ENCODE peak calls at places on chromosomes 6 and 20, in four cellular contexts. One of them, this sample, is unnamed.

GRCh38 chr6:87378947-87379346 is 28.8 kb upstream of the CFAP206 start:
- DNase-seq in K562: no peak
- DNase-seq in HCT116: no peak
- DNase-seq in H1: no peak
- DNase-seq in this sample: no peak

GRCh38 chr20:24950128-24950835 is 1.2 kb downstream of the CST7 start:
- DNase-seq in K562: no peak
- DNase-seq in HCT116: no peak
- DNase-seq in H1: peak
- DNase-seq in this sample: no peak

GRCh38 chr6:34151321-34152041 is 5.6 kb upstream of the GRM4 start:
- DNase-seq in K562: no peak
- DNase-seq in HCT116: no peak
- DNase-seq in H1: peak
- DNase-seq in this sample: no peak

GRCh38 chr6:7633361-7633760 is 43.4 kb downstream of the SNRNP48 start:
- DNase-seq in K562: no peak
- DNase-seq in HCT116: no peak
- DNase-seq in H1: no peak
- DNase-seq in this sample: no peak

GRCh38 chr6:22892452-22892851 is 323.1 kb downstream of the HDGFL1 start:
- DNase-seq in K562: no peak
- DNase-seq in HCT116: no peak
- DNase-seq in H1: no peak
- DNase-seq in this sample: no peak

GRCh38 chr6:117270121-117270959 is 5.0 kb downstream of the VGLL2 start:
- DNase-seq in K562: no peak
- DNase-seq in HCT116: no peak
- DNase-seq in H1: peak
- DNase-seq in this sample: no peak

GRCh38 chr6:133160531-133160930 is 80.6 kb upstream of the EYA4 start:
- DNase-seq in K562: no peak
- DNase-seq in HCT116: no peak
- DNase-seq in H1: no peak
- DNase-seq in this sample: no peak

GRCh38 chr20:34771680-34772081 is 53.8 kb downstream of the NCOA6 start:
- DNase-seq in K562: no peak
- DNase-seq in HCT116: no peak
- DNase-seq in H1: no peak
- DNase-seq in this sample: no peak

GRCh38 chr20:44704551-44704971 is 10.6 kb upstream of the CCN5 start:
- DNase-seq in K562: no peak
- DNase-seq in HCT116: no peak
- DNase-seq in H1: no peak
- DNase-seq in this sample: no peak

GRCh38 chr6:63904844-63905243 is 269.2 kb downstream of the PHF3 start:
- DNase-seq in K562: no peak
- DNase-seq in HCT116: no peak
- DNase-seq in H1: no peak
- DNase-seq in this sample: no peak

GRCh38 chr6:129133770-129134192 is 250.8 kb downstream of the LAMA2 start:
- DNase-seq in K562: no peak
- DNase-seq in HCT116: no peak
- DNase-seq in H1: no peak
- DNase-seq in this sample: no peak

GRCh38 chr6:165804331-165805066 is 141.5 kb upstream of the PDE10A start:
- DNase-seq in K562: no peak
- DNase-seq in HCT116: no peak
- DNase-seq in H1: peak
- DNase-seq in this sample: no peak

GRCh38 chr20:11799131-11799800 is 118.4 kb upstream of the BTBD3 start:
- DNase-seq in K562: no peak
- DNase-seq in HCT116: no peak
- DNase-seq in H1: no peak
- DNase-seq in this sample: no peak

GRCh38 chr6:44151348-44152108 is 7.1 kb upstream of the CAPN11 start:
- DNase-seq in K562: peak
- DNase-seq in HCT116: peak
- DNase-seq in H1: peak
- DNase-seq in this sample: peak

GRCh38 chr20:31663838-31664695 is 26.4 kb downstream of the COX4I2 start:
- DNase-seq in K562: no peak
- DNase-seq in HCT116: no peak
- DNase-seq in H1: no peak
- DNase-seq in this sample: peak

GRCh38 chr6:25645916-25646315 is 6.1 kb upstream of the SCGN start:
- DNase-seq in K562: no peak
- DNase-seq in HCT116: no peak
- DNase-seq in H1: no peak
- DNase-seq in this sample: peak

GRCh38 chr6:140078552-140079126 is 704.2 kb upstream of the CITED2 start:
- DNase-seq in K562: no peak
- DNase-seq in HCT116: no peak
- DNase-seq in H1: no peak
- DNase-seq in this sample: no peak

GRCh38 chr6:147826698-147827097 is 318.2 kb downstream of the SAMD5 start:
- DNase-seq in K562: no peak
- DNase-seq in HCT116: no peak
- DNase-seq in H1: no peak
- DNase-seq in this sample: no peak

GRCh38 chr20:32456869-32457421 is 98.8 kb downstream of the ASXL1 start:
- DNase-seq in K562: no peak
- DNase-seq in HCT116: no peak
- DNase-seq in H1: peak
- DNase-seq in this sample: no peak

GRCh38 chr6:79546186-79546585 is 9.0 kb upstream of the LCA5 start:
- DNase-seq in K562: no peak
- DNase-seq in HCT116: no peak
- DNase-seq in H1: no peak
- DNase-seq in this sample: no peak
- TF ChIP-seq FOSL1 in K562: no peak
- TF ChIP-seq FOSL1 in HCT116: no peak
- TF ChIP-seq FOSL1 in H1: no peak
- TF ChIP-seq FOSL1 in this sample: no peak

GRCh38 chr20:1180949-1181348 is 3.8 kb downstream of the TMEM74B start:
- DNase-seq in K562: no peak
- DNase-seq in HCT116: no peak
- DNase-seq in H1: no peak
- DNase-seq in this sample: no peak
- TF ChIP-seq FOSL1 in K562: no peak
- TF ChIP-seq FOSL1 in HCT116: no peak
- TF ChIP-seq FOSL1 in H1: no peak
- TF ChIP-seq FOSL1 in this sample: no peak

GRCh38 chr6:131792091-131792496 is 15.7 kb upstream of the ENPP1 start:
- DNase-seq in K562: no peak
- DNase-seq in HCT116: no peak
- DNase-seq in H1: no peak
- DNase-seq in this sample: peak

GRCh38 chr6:131787079-131787478 is 20.7 kb upstream of the ENPP1 start:
- DNase-seq in K562: no peak
- DNase-seq in HCT116: no peak
- DNase-seq in H1: no peak
- DNase-seq in this sample: peak

GRCh38 chr6:131787955-131788712 is 19.7 kb upstream of the ENPP1 start:
- DNase-seq in K562: no peak
- DNase-seq in HCT116: no peak
- DNase-seq in H1: no peak
- DNase-seq in this sample: peak

GRCh38 chr6:131784561-131784960 is 23.3 kb upstream of the ENPP1 start:
- DNase-seq in K562: no peak
- DNase-seq in HCT116: no peak
- DNase-seq in H1: no peak
- DNase-seq in this sample: no peak

GRCh38 chr6:131789219-131789618 is 18.6 kb upstream of the ENPP1 start:
- DNase-seq in K562: no peak
- DNase-seq in HCT116: no peak
- DNase-seq in H1: no peak
- DNase-seq in this sample: no peak
- TF ChIP-seq FOSL1 in K562: no peak
- TF ChIP-seq FOSL1 in HCT116: no peak
- TF ChIP-seq FOSL1 in H1: no peak
- TF ChIP-seq FOSL1 in this sample: no peak

GRCh38 chr6:162940426-162940825 is 212.7 kb downstream of the PACRG start:
- DNase-seq in K562: no peak
- DNase-seq in HCT116: no peak
- DNase-seq in H1: no peak
- DNase-seq in this sample: no peak

DNA sequence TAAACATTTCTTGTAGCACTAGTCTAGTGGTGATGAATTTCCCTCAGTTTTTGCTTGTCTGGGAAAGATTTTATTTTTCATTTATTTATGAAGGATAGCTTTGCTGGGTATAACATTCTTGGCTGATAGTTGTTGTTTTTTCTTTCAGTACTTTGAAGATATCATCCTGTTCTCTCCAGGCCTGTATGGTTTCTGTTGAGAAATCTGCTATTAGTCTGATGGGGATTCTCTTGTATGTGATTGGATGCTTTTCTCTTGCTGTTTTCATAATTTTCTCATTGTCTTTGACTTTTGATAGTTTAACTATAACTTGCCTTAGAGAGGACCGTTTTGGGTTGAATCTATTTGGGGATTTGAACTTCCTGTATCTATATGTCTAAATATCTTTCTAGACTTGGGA is 207.1 kb downstream of the PACRG start:
- DNase-seq in K562: no peak
- DNase-seq in HCT116: no peak
- DNase-seq in H1: no peak
- DNase-seq in this sample: no peak
- TF ChIP-seq FOSL1 in K562: no peak
- TF ChIP-seq FOSL1 in HCT116: no peak
- TF ChIP-seq FOSL1 in H1: no peak
- TF ChIP-seq FOSL1 in this sample: no peak

DNA sequence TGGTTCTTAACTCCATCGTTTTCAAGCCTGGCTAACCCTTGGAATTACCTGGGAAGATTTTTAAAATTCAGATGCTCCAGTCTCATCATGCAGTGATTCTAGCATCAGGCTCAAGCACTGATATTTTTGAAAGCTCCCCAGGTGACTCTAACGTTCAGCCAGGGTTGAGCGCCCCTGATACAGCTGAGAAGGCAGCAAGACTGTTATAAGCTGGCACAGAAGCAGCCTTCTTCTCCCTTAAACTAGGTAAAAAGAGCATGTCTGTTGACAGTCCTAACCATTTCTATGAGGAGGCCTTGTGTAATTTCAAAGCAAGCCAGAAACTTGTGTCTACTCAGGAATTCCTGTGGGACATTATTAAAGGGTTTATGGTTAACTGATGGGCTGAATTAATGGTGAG is 141.8 kb downstream of the PDE7B start:
- DNase-seq in K562: no peak
- DNase-seq in HCT116: no peak
- DNase-seq in H1: no peak
- DNase-seq in this sample: no peak
- TF ChIP-seq FOSL1 in K562: no peak
- TF ChIP-seq FOSL1 in HCT116: no peak
- TF ChIP-seq FOSL1 in H1: no peak
- TF ChIP-seq FOSL1 in this sample: no peak

This sample was measured in HepG2.